ENCODE peak calls at places on chromosomes 11 and 22, in four cellular contexts. One of them, this sample, is unnamed. For H3K4me1, the result is how much of the 10 kb centered on the place peaks cover.

GRCh38 chr22:41146573-41146972 is 54.2 kb downstream of the EP300 start:
- DNase-seq in H1: no peak
- DNase-seq in mesendoderm: no peak
- DNase-seq in IMR-90: no peak
- DNase-seq in this sample: no peak

GRCh38 chr11:64385953-64386704 is 27.2 kb downstream of the RPS6KA4 start:
- DNase-seq in mesendoderm: peak
- DNase-seq in IMR-90: peak
- DNase-seq in H1: no peak
- DNase-seq in this sample: no peak

GRCh38 chr22:38866399-38867123 is 5.5 kb downstream of the CBX6 start:
- DNase-seq in mesendoderm: peak
- DNase-seq in H1: peak
- DNase-seq in IMR-90: no peak
- DNase-seq in this sample: peak

GRCh38 chr11:125343086-125343731 is 152.9 kb downstream of the FEZ1 start:
- DNase-seq in mesendoderm: no peak
- DNase-seq in H1: no peak
- DNase-seq in IMR-90: no peak
- DNase-seq in this sample: no peak

GRCh38 chr11:102534261-102534872 is 3.8 kb upstream of the MMP7 start:
- DNase-seq in IMR-90: no peak
- DNase-seq in H1: no peak
- DNase-seq in mesendoderm: no peak
- DNase-seq in this sample: no peak

GRCh38 chr11:35173620-35174278 is 34.8 kb downstream of the CD44 start:
- DNase-seq in mesendoderm: no peak
- DNase-seq in H1: no peak
- DNase-seq in IMR-90: no peak
- DNase-seq in this sample: no peak

GRCh38 chr22:38034278-38034882 is 22.8 kb upstream of the PICK1 start:
- DNase-seq in H1: peak
- DNase-seq in IMR-90: peak
- DNase-seq in mesendoderm: peak
- DNase-seq in this sample: peak

GRCh38 chr11:126328001-126328390 is 24.1 kb downstream of the DCPS start:
- DNase-seq in IMR-90: no peak
- DNase-seq in mesendoderm: no peak
- DNase-seq in H1: no peak
- DNase-seq in this sample: no peak

GRCh38 chr22:23248583-23248982 is 68.3 kb downstream of the BCR start:
- DNase-seq in H1: no peak
- DNase-seq in mesendoderm: peak
- DNase-seq in IMR-90: peak
- DNase-seq in this sample: peak

GRCh38 chr11:63142459-63142858 is 1.6 kb downstream of the SLC22A24 start:
- DNase-seq in IMR-90: no peak
- DNase-seq in mesendoderm: no peak
- DNase-seq in H1: no peak
- DNase-seq in this sample: no peak

GRCh38 chr11:47177229-47177845 is 658 bp upstream of the ARFGAP2 start:
- DNase-seq in H1: no peak
- DNase-seq in mesendoderm: peak
- DNase-seq in IMR-90: peak
- DNase-seq in this sample: peak

GRCh38 chr22:19793161-19793560 is 32.6 kb downstream of the TBX1 start:
- DNase-seq in H1: no peak
- DNase-seq in mesendoderm: no peak
- DNase-seq in IMR-90: no peak
- DNase-seq in this sample: no peak

GRCh38 chr11:59186130-59186594 is 14.2 kb downstream of the DTX4 start:
- DNase-seq in mesendoderm: peak
- DNase-seq in H1: no peak
- DNase-seq in IMR-90: no peak
- DNase-seq in this sample: peak

GRCh38 chr11:93407777-93408401 is 77.3 kb downstream of the DEUP1 start:
- DNase-seq in IMR-90: peak
- DNase-seq in mesendoderm: no peak
- DNase-seq in H1: no peak
- DNase-seq in this sample: no peak

GRCh38 chr11:73335204-73335923 is 27.3 kb downstream of the ARHGEF17 start:
- DNase-seq in mesendoderm: peak
- DNase-seq in H1: no peak
- DNase-seq in IMR-90: peak
- DNase-seq in this sample: peak

GRCh38 chr11:10761085-10761698 is 10.1 kb downstream of the CTR9 start:
- DNase-seq in IMR-90: no peak
- DNase-seq in H1: no peak
- DNase-seq in mesendoderm: no peak
- DNase-seq in this sample: no peak

GRCh38 chr11:126430581-126431320 is 75.3 kb downstream of the ST3GAL4 start:
- DNase-seq in mesendoderm: no peak
- DNase-seq in IMR-90: peak
- DNase-seq in H1: no peak
- DNase-seq in this sample: no peak

GRCh38 chr11:114397349-114397982 is 2.8 kb downstream of the C11orf71 start:
- DNase-seq in IMR-90: no peak
- DNase-seq in H1: no peak
- DNase-seq in mesendoderm: no peak
- DNase-seq in this sample: no peak

GRCh38 chr11:115769891-115770290 is 265.7 kb upstream of the CADM1 start:
- DNase-seq in IMR-90: no peak
- DNase-seq in mesendoderm: no peak
- DNase-seq in H1: no peak
- DNase-seq in this sample: no peak

GRCh38 chr11:26620282-26621045 is 48.4 kb upstream of the MUC15 start:
- DNase-seq in IMR-90: no peak
- DNase-seq in H1: no peak
- DNase-seq in mesendoderm: no peak
- DNase-seq in this sample: no peak

GRCh38 chr11:99343117-99343516 is 322.4 kb downstream of the CNTN5 start:
- DNase-seq in IMR-90: no peak
- DNase-seq in H1: no peak
- DNase-seq in mesendoderm: no peak
- DNase-seq in this sample: no peak

GRCh38 chr11:130980463-130980862 is 64.2 kb upstream of the SNX19 start:
- DNase-seq in H1: no peak
- DNase-seq in IMR-90: no peak
- DNase-seq in mesendoderm: no peak
- DNase-seq in this sample: no peak

GRCh38 chr11:104728927-104729326 is 169.3 kb downstream of the CASP12 start:
- DNase-seq in H1: no peak
- DNase-seq in mesendoderm: peak
- DNase-seq in IMR-90: no peak
- DNase-seq in this sample: no peak

GRCh38 chr11:15705886-15706285 is 591.2 kb downstream of the INSC start:
- DNase-seq in H1: no peak
- DNase-seq in IMR-90: peak
- DNase-seq in mesendoderm: no peak
- DNase-seq in this sample: no peak

GRCh38 chr22:41229730-41230398 is 10.9 kb downstream of the CHADL start:
- DNase-seq in mesendoderm: no peak
- DNase-seq in IMR-90: no peak
- DNase-seq in H1: no peak
- DNase-seq in this sample: no peak

GRCh38 chr11:125689460-125689859 is 8.8 kb upstream of the ACRV1 start:
- DNase-seq in IMR-90: no peak
- DNase-seq in mesendoderm: no peak
- DNase-seq in H1: no peak
- DNase-seq in this sample: no peak

GRCh38 chr11:117809236-117810055 is 12.4 kb upstream of the DSCAML1 start:
- DNase-seq in IMR-90: peak
- DNase-seq in mesendoderm: peak
- DNase-seq in H1: no peak
- DNase-seq in this sample: peak

GRCh38 chr11:72338741-72339140 is 94.8 kb upstream of the PHOX2A start:
- DNase-seq in IMR-90: peak
- DNase-seq in mesendoderm: no peak
- DNase-seq in H1: no peak
- DNase-seq in this sample: no peak

GRCh38 chr11:112364962-112365481 is 104.4 kb upstream of the PLET1 start:
- DNase-seq in mesendoderm: no peak
- DNase-seq in IMR-90: peak
- DNase-seq in H1: no peak
- DNase-seq in this sample: no peak

DNA sequence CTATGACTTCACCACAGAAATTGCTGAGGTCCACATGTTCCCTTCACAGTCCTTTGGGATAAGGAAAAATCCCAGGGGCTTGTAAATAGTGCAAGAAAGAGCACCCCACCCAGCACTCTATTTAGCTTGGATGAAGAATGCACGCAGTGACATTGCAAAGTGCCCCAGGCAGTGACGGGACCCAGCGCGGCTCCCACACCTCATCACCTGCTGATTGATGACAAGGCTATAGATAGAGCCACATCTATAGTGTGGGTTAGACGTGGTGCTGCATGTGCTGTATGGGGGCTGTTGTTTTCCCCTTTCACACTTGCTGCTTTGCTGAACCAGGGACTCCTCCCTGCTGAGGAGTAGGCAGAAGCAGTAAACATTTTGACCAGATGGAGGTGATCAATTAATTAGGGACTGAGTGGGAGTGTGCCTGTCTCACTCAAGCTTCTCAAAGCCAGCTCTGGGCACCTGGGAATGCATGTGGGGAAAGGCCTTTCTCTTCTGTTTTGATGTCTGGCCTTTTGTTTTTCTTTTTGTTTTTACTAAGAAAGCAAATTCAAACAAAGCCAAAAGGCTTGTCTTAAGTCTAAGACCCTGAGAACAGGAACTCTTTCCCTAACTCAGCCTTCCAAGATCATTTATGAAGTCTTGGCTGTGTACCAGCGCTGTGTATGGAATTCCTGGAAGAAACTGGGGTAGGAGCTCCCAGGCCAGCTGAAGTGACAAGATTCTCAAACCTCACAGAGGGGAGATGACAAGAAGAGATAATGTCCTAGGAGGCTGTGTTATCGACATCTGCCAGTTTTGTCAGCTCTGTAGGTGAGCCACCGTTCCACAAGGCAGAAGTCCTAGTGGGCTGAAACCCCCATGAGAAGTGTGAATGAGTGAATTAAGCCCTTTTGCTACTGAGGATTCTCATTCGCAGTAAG is 219.7 kb downstream of the BARX2 start:
- DNase-seq in mesendoderm: peak
- DNase-seq in IMR-90: no peak
- DNase-seq in H1: no peak
- DNase-seq in this sample: no peak
- H3K4me1 ChIP-seq in mesendoderm: under half
- H3K4me1 ChIP-seq in IMR-90: under half
- H3K4me1 ChIP-seq in H1: under half
- H3K4me1 ChIP-seq in this sample: under half

GRCh38 chr22:47435204-47435487 is 672.7 kb downstream of the TBC1D22A start:
- DNase-seq in mesendoderm: no peak
- DNase-seq in IMR-90: no peak
- DNase-seq in H1: no peak
- DNase-seq in this sample: no peak
- H2BK5ac ChIP-seq in mesendoderm: no peak
- H2BK5ac ChIP-seq in IMR-90: no peak
- H2BK5ac ChIP-seq in H1: no peak
- H2BK5ac ChIP-seq in this sample: no peak

DNA sequence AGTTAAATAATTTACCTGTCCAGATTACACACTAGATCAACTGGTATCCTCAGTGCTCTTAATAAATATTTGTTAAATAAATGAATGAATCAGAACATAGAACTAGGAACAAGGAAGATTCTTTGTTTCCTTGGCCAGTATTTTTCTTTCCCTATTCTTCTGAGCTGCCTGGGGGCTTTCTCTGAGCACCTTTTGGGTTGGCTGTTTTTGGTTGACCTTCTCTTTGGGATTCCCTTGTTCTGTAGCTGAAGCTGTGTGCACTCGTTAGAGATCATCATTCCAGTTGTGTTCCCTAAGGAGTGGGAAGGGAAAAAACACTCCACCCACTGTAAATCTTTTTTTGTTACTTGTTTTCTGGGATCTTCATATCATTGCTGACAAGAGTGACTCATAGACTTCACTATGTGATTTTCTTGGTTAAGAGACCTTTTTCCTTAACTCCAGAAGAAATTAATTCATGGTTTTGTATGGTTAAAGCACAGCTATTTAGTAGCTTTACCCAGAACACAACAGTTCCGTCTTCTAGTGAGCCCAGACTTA is 84.3 kb downstream of the STIM1 start:
- DNase-seq in H1: no peak
- DNase-seq in mesendoderm: no peak
- DNase-seq in IMR-90: peak
- DNase-seq in this sample: no peak
- H4K5ac ChIP-seq in H1: no peak
- H4K5ac ChIP-seq in mesendoderm: no peak
- H4K5ac ChIP-seq in IMR-90: peak
- H4K5ac ChIP-seq in this sample: no peak

DNA sequence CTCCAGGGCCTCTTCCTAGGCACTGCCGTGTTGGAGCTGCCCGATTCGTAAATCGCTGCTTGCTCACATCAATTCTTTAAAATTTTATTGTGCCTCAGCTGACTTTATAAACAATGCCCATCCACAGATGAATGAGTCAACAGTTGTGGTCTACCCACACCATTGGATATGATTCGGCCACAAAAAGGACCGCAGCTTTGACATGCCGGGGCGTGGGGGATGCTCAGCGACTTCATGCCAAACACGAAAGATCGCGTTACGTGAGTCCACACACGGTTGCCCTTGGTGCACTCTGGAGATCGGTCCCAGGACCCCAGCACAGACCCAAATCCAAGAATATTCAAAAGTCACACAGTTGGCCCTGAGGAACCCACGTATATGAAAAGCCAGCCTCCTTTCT is 195.7 kb downstream of the CTTN start:
- DNase-seq in mesendoderm: no peak
- DNase-seq in H1: no peak
- DNase-seq in IMR-90: no peak
- DNase-seq in this sample: no peak
- H3K4me1 ChIP-seq in mesendoderm: under half
- H3K4me1 ChIP-seq in H1: under half
- H3K4me1 ChIP-seq in IMR-90: under half
- H3K4me1 ChIP-seq in this sample: under half

DNA sequence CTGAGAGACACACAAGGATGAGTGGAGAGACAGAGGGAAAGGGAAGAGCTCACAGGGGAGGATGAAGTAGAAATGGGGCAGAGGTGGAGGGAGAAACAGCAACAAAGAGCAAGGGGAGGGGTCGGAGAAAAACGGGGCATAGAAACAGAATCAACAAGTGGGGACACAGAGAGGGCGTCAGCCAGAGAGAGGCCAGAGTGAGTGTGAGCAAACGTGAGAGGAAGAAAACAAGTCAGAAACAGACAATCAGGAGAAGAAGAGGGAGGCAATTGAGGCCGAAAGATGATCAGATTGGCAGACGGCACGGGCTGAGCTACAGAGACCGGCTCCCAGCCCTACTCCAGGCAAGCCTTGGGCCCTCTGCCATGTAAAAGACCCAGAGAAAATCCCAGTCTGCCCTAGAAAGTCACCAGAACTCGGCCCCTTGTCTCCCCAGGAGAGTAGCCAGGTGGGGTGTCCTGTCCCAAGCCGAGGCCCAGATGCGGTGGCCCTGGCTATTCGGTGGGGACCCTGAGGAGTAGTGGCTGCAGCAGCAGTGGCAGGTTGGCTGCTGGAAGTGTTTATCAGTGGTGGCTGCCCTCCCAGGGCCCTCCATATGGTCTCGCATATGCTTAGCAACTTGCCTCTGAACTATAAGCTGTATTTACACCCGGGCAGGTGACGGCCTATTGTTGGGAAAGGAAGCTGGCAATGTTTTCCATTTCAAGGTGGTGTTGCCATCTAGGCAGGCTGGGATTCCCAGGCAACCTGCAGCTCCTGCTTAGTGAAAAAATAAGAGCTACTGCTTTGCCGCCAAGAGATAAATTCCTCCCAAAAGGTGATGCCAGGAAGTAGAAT is 14.8 kb upstream of the TSPAN18 start:
- DNase-seq in mesendoderm: peak
- DNase-seq in IMR-90: no peak
- DNase-seq in H1: no peak
- DNase-seq in this sample: peak
- H2BK5ac ChIP-seq in mesendoderm: no peak
- H2BK5ac ChIP-seq in IMR-90: no peak
- H2BK5ac ChIP-seq in H1: peak
- H2BK5ac ChIP-seq in this sample: no peak

This sample was measured in H9.